ENCODE peak calls at places on chromosomes 5 and 9, in four cellular contexts. A is HepG2, B is GM12878, W is K562. E is an unnamed sample.

GRCh38 chr5:148393390-148393741 is 9.6 kb downstream of the FBXO38 start:
- DNase-seq in A (peak; percentile 37), B (no peak), W (no peak), E (no peak)

GRCh38 chr5:44646016-44646415 is 162.7 kb upstream of the MRPS30 start:
- DNase-seq in A (no peak), B (no peak), W (no peak), E (no peak)

GRCh38 chr9:137176302-137177182 is 4.7 kb upstream of the TMEM210 start:
- DNase-seq in A (peak; percentile 49), B (no peak), W (peak; percentile 69), E (no peak)

GRCh38 chr9:135046156-135047025 is 41.1 kb upstream of the OLFM1 start:
- DNase-seq in A (no peak), B (no peak), W (no peak), E (no peak)

GRCh38 chr5:107487056-107487461 is 183.7 kb downstream of the EFNA5 start:
- DNase-seq in A (no peak), B (no peak), W (no peak), E (no peak)

GRCh38 chr9:105415344-105415980 is 32.4 kb upstream of the FSD1L start:
- DNase-seq in A (peak; percentile 62), B (no peak), W (peak; percentile 73), E (peak; percentile 72)

GRCh38 chr5:179112469-179113142 is 52.4 kb downstream of the ZNF354C start:
- DNase-seq in A (no peak), B (no peak), W (no peak), E (no peak)

GRCh38 chr5:2603176-2603575 is 148.3 kb downstream of the IRX2 start:
- DNase-seq in A (no peak), B (no peak), W (no peak), E (no peak)

GRCh38 chr5:179244051-179244450 is 101.2 kb downstream of the ADAMTS2 start:
- DNase-seq in A (no peak), B (no peak), W (no peak), E (no peak)

GRCh38 chr5:10624679-10625078 is 60.8 kb downstream of the ANKRD33B start:
- DNase-seq in A (no peak), B (no peak), W (no peak), E (no peak)

GRCh38 chr5:10621837-10622236 is 58.0 kb downstream of the ANKRD33B start:
- DNase-seq in A (no peak), B (no peak), W (no peak), E (no peak)

GRCh38 chr5:10623305-10623910 is 59.5 kb downstream of the ANKRD33B start:
- DNase-seq in A (no peak), B (no peak), W (no peak), E (no peak)

GRCh38 chr5:10624244-10624643 is 60.4 kb downstream of the ANKRD33B start:
- DNase-seq in A (no peak), B (no peak), W (peak; percentile 25), E (no peak)

GRCh38 chr5:10622810-10623209 is 58.9 kb downstream of the ANKRD33B start:
- DNase-seq in A (no peak), B (no peak), W (no peak), E (no peak)
- H3K9ac ChIP-seq in A (no peak overlapping the region), B (no peak overlapping the region), W (no peak overlapping the region), E (no peak overlapping the region)

DNA sequence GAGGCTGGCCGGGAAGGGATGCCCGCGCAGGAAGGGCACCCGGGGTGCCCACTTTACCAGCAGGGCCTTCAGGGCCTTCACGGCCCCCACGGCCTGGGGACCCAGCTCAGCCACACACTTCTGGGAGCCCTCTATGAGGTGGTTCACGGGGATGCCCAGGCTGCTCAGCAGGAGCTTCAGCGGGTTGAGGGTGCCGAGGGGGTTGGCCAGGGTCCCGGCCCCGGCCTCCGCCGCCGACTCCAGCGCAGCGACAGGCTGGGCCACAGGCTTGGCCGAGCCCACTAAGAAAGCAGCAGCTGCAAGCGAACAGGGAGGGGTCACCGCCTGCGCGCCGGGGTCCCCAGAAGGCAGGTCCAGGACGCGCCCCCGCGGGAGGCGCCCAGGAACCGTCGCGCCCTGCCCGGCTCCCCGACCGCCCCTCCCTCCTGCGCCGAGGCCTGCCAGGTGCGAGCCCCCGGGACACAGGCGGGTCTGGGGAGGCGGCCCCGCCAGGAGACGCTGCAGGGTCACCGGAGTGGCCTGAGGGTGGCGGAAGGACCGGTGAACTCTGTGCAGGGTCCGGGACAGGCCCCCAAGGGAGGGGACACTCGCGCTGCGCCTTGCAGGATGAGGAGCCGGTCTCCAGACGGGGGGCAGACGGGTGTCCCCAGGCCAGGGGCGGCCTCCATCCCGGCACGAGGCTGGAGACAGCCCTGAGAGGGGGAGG is 603 bp downstream of the SCGB3A1 start:
- DNase-seq in A (no peak), B (no peak), W (no peak), E (peak; percentile 48)
- TF ChIP-seq NFIC in A (no peak), B (no peak), W (no peak), E (no peak)

DNA sequence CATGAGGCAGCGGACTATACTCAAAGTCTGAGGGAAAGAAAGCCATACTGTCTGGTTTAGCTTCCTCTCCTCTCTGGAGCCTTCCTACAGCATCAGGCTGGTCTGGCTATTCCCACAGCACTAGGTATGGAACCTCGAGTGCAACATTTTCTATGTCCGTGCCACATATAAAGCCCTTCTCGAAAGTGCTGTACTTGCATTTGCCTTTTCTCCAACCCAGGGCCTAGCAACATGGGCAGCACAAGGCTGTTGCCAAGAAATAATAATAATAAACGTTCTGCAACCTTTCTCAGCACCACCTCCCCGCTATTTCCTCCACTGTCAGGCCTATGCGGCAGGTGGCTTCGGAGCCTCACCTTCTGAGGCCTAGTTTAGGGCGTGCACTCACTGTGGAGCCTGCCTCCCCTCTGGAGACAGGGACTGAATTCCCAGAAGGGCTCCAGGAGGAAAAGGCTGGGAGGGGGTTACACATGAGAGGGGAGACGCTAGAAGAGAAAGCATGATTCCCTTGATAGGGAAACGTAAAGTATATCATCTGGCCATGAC is 692 bp downstream of the MED10 start:
- DNase-seq in A (peak; percentile 6), B (no peak), W (no peak), E (no peak)
- H3K9ac ChIP-seq in A (peak overlapping the region; percentile 88), B (peak overlapping the region; percentile 82), W (peak overlapping the region; percentile 92), E (peak overlapping the region; percentile 92)

GRCh38 chr9:87545858-87546257 is 48.2 kb downstream of the DAPK1 start:
- DNase-seq in A (no peak), B (no peak), W (no peak), E (no peak)
- TF ChIP-seq NFIC in A (no peak), B (no peak), W (no peak), E (no peak)

DNA sequence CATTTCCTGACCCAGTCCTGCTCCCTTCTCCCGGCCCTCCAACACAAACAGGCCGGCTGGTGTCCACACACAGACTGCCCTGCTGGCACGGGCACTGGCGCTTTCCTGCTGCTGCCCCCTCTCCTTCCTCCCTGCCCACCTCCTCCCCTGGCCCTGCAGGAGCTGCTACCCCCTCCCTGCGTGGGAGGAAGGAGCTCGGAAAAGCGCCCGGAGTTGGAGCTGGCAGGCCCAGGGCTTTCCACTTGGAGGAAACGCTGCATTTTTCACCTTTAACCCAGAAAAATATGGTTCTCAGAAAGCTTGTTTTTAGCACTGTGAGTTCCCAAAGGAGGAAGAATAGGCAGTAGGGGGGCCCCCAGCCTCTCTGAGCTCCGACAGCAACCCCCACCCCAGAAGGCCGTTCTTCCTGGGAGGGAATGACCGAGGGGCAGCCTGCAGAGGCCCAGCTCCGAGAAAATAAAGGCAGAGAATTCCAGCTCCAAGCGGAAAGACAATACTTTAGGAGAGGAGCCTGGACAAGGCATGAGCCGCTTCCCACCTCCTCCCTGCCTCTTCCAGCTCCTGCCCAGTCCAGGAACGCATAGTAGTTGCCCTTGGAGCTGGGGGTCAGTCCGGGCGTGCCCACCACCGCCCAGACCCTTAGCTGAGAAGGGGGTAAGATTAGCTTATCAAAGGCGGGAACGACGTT is 88.9 kb downstream of the LIFR start:
- DNase-seq in A (no peak), B (no peak), W (no peak), E (no peak)
- H3K9ac ChIP-seq in A (peak overlapping the region; percentile 44), B (no peak overlapping the region), W (no peak overlapping the region), E (peak overlapping the region; percentile 34)

GRCh38 chr9:129139993-129140396 is 28.8 kb downstream of the PTPA start:
- DNase-seq in A (peak; percentile 94), B (peak; percentile 93), W (peak; percentile 94), E (peak; percentile 75)

GRCh38 chr9:129142536-129142935 is 31.3 kb downstream of the PTPA start:
- DNase-seq in A (no peak), B (no peak), W (no peak), E (no peak)

GRCh38 chr9:129142115-129142514 is 30.9 kb downstream of the PTPA start:
- DNase-seq in A (no peak), B (no peak), W (no peak), E (no peak)

GRCh38 chr9:129140397-129141065 is 29.3 kb downstream of the PTPA start:
- DNase-seq in A (peak; percentile 56), B (no peak), W (peak; percentile 57), E (peak; percentile 68)

GRCh38 chr9:129141066-129142041 is 30.1 kb downstream of the PTPA start:
- DNase-seq in A (no peak), B (peak; percentile 71), W (peak; percentile 60), E (no peak)
- TF ChIP-seq NFIC in A (no peak), B (peak; percentile 74), W (no peak), E (no peak)

GRCh38 chr9:109950710-109951443 is 170.9 kb downstream of the PALM2AKAP2 start:
- DNase-seq in A (peak; percentile 5), B (no peak), W (no peak), E (no peak)
- H3K9ac ChIP-seq in A (no peak overlapping the region), B (no peak overlapping the region), W (no peak overlapping the region), E (no peak overlapping the region)

GRCh38 chr9:92612816-92613215 is 57.1 kb downstream of the IPPK start:
- DNase-seq in A (no peak), B (no peak), W (no peak), E (no peak)
- TF ChIP-seq NFIC in A (no peak), B (no peak), W (no peak), E (no peak)